ENCODE peak calls at places on chromosomes 11 and 22, in eight cellular contexts. S is cardiac muscle cell; W is CD4-positive, CD25-positive, alpha-beta regulatory T cell; O is sigmoid colon; I is CD8-positive, alpha-beta memory T cell; J is MM.1S; Q is transverse colon; V is mesendoderm. U is an unnamed sample.

GRCh38 chr11:133906746-133907145 is 50.0 kb downstream of the IGSF9B start:
- DNase-seq in S (no peak), W (no peak), O (peak; percentile 41), I (no peak), J (no peak), Q (no peak), V (no peak), U (no peak)

GRCh38 chr11:101944896-101945295 is 28.6 kb upstream of the ANGPTL5 start:
- DNase-seq in S (no peak), W (no peak), O (no peak), I (no peak), J (no peak), Q (no peak), V (no peak), U (no peak)

GRCh38 chr11:9600651-9601040 is 27.2 kb downstream of the WEE1 start:
- DNase-seq in S (no peak), W (no peak), O (no peak), I (no peak), J (peak; percentile 37), Q (no peak), V (peak; percentile 80), U (no peak)

GRCh38 chr11:8288824-8289223 is 25.1 kb upstream of the LMO1 start:
- DNase-seq in S (no peak), W (no peak), O (peak; percentile 53), I (no peak), J (no peak), Q (no peak), V (no peak), U (no peak)

GRCh38 chr11:8294251-8294935 is 30.7 kb upstream of the LMO1 start:
- DNase-seq in S (no peak), W (no peak), O (no peak), I (no peak), J (no peak), Q (no peak), V (no peak), U (peak; percentile 11)

GRCh38 chr11:124832571-124832970 is 32.4 kb upstream of the MSANTD2 start:
- DNase-seq in S (no peak), W (no peak), O (no peak), I (no peak), J (no peak), Q (no peak), V (no peak), U (no peak)

GRCh38 chr11:7577226-7577882 is 63.6 kb downstream of the PPFIBP2 start:
- DNase-seq in S (peak; percentile 66), W (no peak), O (peak; percentile 87), I (no peak), J (no peak), Q (peak; percentile 47), V (peak; percentile 38), U (no peak)

GRCh38 chr11:65321828-65322495 is 7.3 kb downstream of the CDC42EP2 start:
- DNase-seq in S (no peak), W (no peak), O (peak; percentile 90), I (no peak), J (no peak), Q (no peak), V (no peak), U (no peak)

GRCh38 chr22:42887523-42888507 is 30.7 kb upstream of the ARFGAP3 start:
- DNase-seq in S (no peak), W (no peak), O (no peak), I (no peak), J (no peak), Q (peak; percentile 87), V (no peak), U (no peak)

GRCh38 chr11:70429428-70429705 is 31.0 kb downstream of the CTTN start:
- DNase-seq in S (no peak), W (no peak), O (no peak), I (no peak), J (no peak), Q (no peak), V (no peak), U (peak; percentile 56)

GRCh38 chr11:76810151-76810853 is 27.1 kb downstream of the TSKU start:
- DNase-seq in S (peak; percentile 59), W (peak; percentile 64), O (no peak), I (no peak), J (peak; percentile 55), Q (peak; percentile 64), V (no peak), U (no peak)

GRCh38 chr11:70026726-70027125 is 51.4 kb upstream of the ANO1 start:
- DNase-seq in S (no peak), W (no peak), O (no peak), I (no peak), J (no peak), Q (no peak), V (no peak), U (no peak)

GRCh38 chr11:116895053-116895757 is 57.8 kb upstream of the APOA1 start:
- DNase-seq in S (peak; percentile 46), W (peak; percentile 26), O (peak; percentile 70), I (no peak), J (no peak), Q (peak; percentile 15), V (peak; percentile 83), U (peak; percentile 78)

GRCh38 chr11:122405788-122406341 is 249.7 kb upstream of the UBASH3B start:
- DNase-seq in S (peak; percentile 38), W (no peak), O (no peak), I (no peak), J (no peak), Q (no peak), V (no peak), U (peak; percentile 11)

GRCh38 chr11:30984442-30984816 is 385.1 kb downstream of the DCDC1 start:
- DNase-seq in S (peak; percentile 28), W (no peak), O (no peak), I (no peak), J (no peak), Q (no peak), V (no peak), U (no peak)

GRCh38 chr22:48346911-48347310 is 1480.8 kb downstream of the BRD1 start:
- DNase-seq in S (no peak), W (no peak), O (peak; percentile 29), I (no peak), J (no peak), Q (no peak), V (no peak), U (no peak)

DNA sequence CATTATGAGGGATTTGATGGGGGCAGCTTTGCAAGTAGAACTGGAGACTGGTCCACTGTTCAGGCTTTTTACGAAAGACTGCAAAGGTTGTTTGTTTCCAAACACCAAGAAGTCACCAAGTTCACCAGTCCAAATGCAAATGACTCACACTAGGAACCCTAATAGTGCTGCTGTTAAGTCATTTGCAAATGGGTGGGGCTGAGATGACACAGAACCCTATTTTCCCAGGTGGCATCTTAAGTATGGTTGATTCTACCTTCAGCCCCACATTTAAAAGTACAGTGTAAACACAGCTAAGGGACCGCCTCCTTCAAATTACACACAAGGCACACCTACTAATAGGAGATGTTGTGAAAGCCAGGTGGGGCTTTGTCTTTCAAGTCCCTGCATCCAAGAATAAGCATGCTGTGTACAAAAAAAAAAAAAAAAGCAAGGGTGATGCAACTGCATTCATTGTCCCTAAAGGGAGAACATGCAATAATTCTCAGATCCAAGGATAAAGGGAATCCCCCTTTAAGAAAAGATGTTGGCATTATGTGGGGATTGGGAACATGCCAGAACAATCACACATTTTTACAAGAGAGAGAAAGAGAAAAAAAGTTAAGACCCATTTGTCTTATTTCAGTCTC is 27.3 kb downstream of the BDNF start:
- DNase-seq in S (no peak), W (no peak), O (no peak), I (no peak), J (no peak), Q (no peak), V (no peak), U (no peak)
- H3K36me3 ChIP-seq in S (no peaks in the 10 kb centered on the region), W (no peaks in the 10 kb centered on the region), O (no peaks in the 10 kb centered on the region), I (no peaks in the 10 kb centered on the region), J (no peaks in the 10 kb centered on the region), Q (no peaks in the 10 kb centered on the region), V (no peaks in the 10 kb centered on the region), U (no peaks in the 10 kb centered on the region)

GRCh38 chr22:20086763-20087162 is 6.7 kb downstream of the DGCR8 start:
- DNase-seq in S (no peak), W (no peak), O (no peak), I (no peak), J (no peak), Q (no peak), V (no peak), U (no peak)

GRCh38 chr22:20084547-20085413 is 4.7 kb downstream of the DGCR8 start:
- DNase-seq in S (peak; percentile 21), W (no peak), O (no peak), I (no peak), J (no peak), Q (no peak), V (peak; percentile 68), U (peak; percentile 95)

GRCh38 chr22:20083891-20084546 is 4.0 kb downstream of the DGCR8 start:
- DNase-seq in S (no peak), W (no peak), O (no peak), I (no peak), J (no peak), Q (no peak), V (no peak), U (no peak)

GRCh38 chr22:20086101-20086599 is 6.1 kb downstream of the DGCR8 start:
- DNase-seq in S (no peak), W (no peak), O (no peak), I (no peak), J (no peak), Q (no peak), V (no peak), U (no peak)

GRCh38 chr22:20085651-20086050 is 5.6 kb downstream of the DGCR8 start:
- DNase-seq in S (no peak), W (no peak), O (no peak), I (no peak), J (no peak), Q (no peak), V (no peak), U (no peak)
- H3K36me3 ChIP-seq in S (peaks cover 48% of the 10 kb centered on the region), W (peaks cover 52% of the 10 kb centered on the region), O (peaks cover 44% of the 10 kb centered on the region), I (peaks cover 52% of the 10 kb centered on the region), J (peaks cover 12% of the 10 kb centered on the region), Q (peaks cover 21% of the 10 kb centered on the region), V (peaks cover 36% of the 10 kb centered on the region), U (peaks cover 47% of the 10 kb centered on the region)

DNA sequence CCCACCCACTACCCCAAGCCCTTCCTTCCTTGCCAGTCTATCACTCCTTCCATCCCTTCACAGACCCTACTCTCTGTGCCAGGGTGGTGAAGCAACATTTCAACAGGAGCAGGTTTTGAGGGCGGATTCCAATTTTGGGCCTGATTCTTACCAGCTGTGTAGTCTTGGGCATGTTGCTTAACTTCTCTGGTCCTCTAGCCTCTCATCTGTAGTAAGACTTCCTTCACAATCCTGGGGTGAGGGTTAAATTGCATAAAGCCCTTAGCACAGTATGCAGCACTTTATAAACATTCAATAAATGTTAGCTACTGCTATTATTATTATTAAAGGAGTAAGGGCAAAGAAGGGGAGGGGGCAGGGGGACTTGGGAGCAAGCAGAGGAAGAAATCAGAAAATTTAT is 5.0 kb upstream of the RNF185 start:
- DNase-seq in S (no peak), W (no peak), O (no peak), I (no peak), J (no peak), Q (no peak), V (no peak), U (no peak)
- H3K36me3 ChIP-seq in S (no peaks in the 10 kb centered on the region), W (no peaks in the 10 kb centered on the region), O (no peaks in the 10 kb centered on the region), I (no peaks in the 10 kb centered on the region), J (no peaks in the 10 kb centered on the region), Q (no peaks in the 10 kb centered on the region), V (no peaks in the 10 kb centered on the region), U (no peaks in the 10 kb centered on the region)

DNA sequence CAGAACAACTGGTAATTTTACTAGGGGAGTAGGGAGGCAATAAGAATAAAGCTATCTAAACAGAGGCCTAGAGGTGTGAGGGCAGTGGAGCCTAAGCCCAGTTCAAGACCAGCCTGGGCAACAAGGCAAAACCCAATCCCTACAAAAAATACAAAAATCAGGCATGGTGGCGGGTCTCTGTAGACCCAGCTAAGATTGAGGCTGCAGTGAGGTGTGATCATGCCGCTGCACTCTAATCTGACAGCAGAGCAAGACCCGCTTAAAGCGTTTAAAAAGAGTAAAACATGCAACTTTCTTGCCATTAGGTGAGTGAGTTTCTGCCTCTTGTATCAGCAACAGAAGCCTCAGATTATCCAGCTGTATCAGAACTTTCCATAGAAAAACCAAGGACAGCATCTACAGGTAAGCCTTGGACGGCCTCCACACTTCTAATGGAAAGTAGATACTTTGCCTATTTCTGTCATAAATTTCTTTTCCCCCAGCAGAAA is 12.1 kb downstream of the TAF1D start:
- DNase-seq in S (no peak), W (no peak), O (no peak), I (no peak), J (no peak), Q (no peak), V (no peak), U (no peak)
- H3K36me3 ChIP-seq in S (peaks cover 93% of the 10 kb centered on the region), W (peaks cover 86% of the 10 kb centered on the region), O (peaks cover 39% of the 10 kb centered on the region), I (peaks cover 41% of the 10 kb centered on the region), J (peaks cover 45% of the 10 kb centered on the region), Q (peaks cover 74% of the 10 kb centered on the region), V (peaks cover 4% of the 10 kb centered on the region), U (peaks cover 28% of the 10 kb centered on the region)